ENCODE peak calls at places on chromosomes 5 and 9, in seven cellular contexts. One of them, this sample, is unnamed.

GRCh38 chr9:114229236-114229635 is 73.9 kb downstream of the COL27A1 start:
- DNase-seq in Peyer's patch: no peak
- DNase-seq in ovary: no peak
- DNase-seq in HCT116: no peak
- DNase-seq in thyroid gland: no peak
- DNase-seq in astrocyte of the spinal cord: no peak
- DNase-seq in progenitor cell of endocrine pancreas: no peak
- DNase-seq in this sample: no peak

GRCh38 chr5:42005561-42006153 is 80.6 kb downstream of the FBXO4 start:
- DNase-seq in Peyer's patch: no peak
- DNase-seq in ovary: no peak
- DNase-seq in HCT116: peak
- DNase-seq in thyroid gland: no peak
- DNase-seq in astrocyte of the spinal cord: peak
- DNase-seq in progenitor cell of endocrine pancreas: no peak
- DNase-seq in this sample: no peak

GRCh38 chr5:68331202-68332108 is 115.9 kb downstream of the PIK3R1 start:
- DNase-seq in Peyer's patch: no peak
- DNase-seq in ovary: no peak
- DNase-seq in HCT116: no peak
- DNase-seq in thyroid gland: no peak
- DNase-seq in astrocyte of the spinal cord: peak
- DNase-seq in progenitor cell of endocrine pancreas: no peak
- DNase-seq in this sample: no peak

GRCh38 chr5:129135633-129136032 is 41.1 kb downstream of the ISOC1 start:
- DNase-seq in Peyer's patch: no peak
- DNase-seq in ovary: no peak
- DNase-seq in HCT116: peak
- DNase-seq in thyroid gland: no peak
- DNase-seq in astrocyte of the spinal cord: no peak
- DNase-seq in progenitor cell of endocrine pancreas: no peak
- DNase-seq in this sample: peak

GRCh38 chr5:14726066-14726838 is 61.7 kb downstream of the OTULIN start:
- DNase-seq in Peyer's patch: no peak
- DNase-seq in ovary: no peak
- DNase-seq in HCT116: no peak
- DNase-seq in thyroid gland: no peak
- DNase-seq in astrocyte of the spinal cord: peak
- DNase-seq in progenitor cell of endocrine pancreas: no peak
- DNase-seq in this sample: no peak

GRCh38 chr5:173594061-173594460 is 22.4 kb downstream of the BOD1 start:
- DNase-seq in Peyer's patch: no peak
- DNase-seq in ovary: no peak
- DNase-seq in HCT116: no peak
- DNase-seq in thyroid gland: no peak
- DNase-seq in astrocyte of the spinal cord: no peak
- DNase-seq in progenitor cell of endocrine pancreas: no peak
- DNase-seq in this sample: no peak

GRCh38 chr5:41201082-41201772 is 12.1 kb downstream of the C6 start:
- DNase-seq in Peyer's patch: no peak
- DNase-seq in ovary: no peak
- DNase-seq in HCT116: no peak
- DNase-seq in thyroid gland: no peak
- DNase-seq in astrocyte of the spinal cord: no peak
- DNase-seq in progenitor cell of endocrine pancreas: no peak
- DNase-seq in this sample: no peak

GRCh38 chr5:14628346-14628745 is 36.2 kb upstream of the OTULIN start:
- DNase-seq in Peyer's patch: peak
- DNase-seq in ovary: peak
- DNase-seq in HCT116: no peak
- DNase-seq in thyroid gland: peak
- DNase-seq in astrocyte of the spinal cord: peak
- DNase-seq in progenitor cell of endocrine pancreas: peak
- DNase-seq in this sample: peak

GRCh38 chr9:134209731-134210311 is 45.5 kb upstream of the RNU6ATAC start:
- DNase-seq in Peyer's patch: no peak
- DNase-seq in ovary: peak
- DNase-seq in HCT116: no peak
- DNase-seq in thyroid gland: no peak
- DNase-seq in astrocyte of the spinal cord: no peak
- DNase-seq in progenitor cell of endocrine pancreas: no peak
- DNase-seq in this sample: no peak

GRCh38 chr9:135565141-135565628 is 3.6 kb downstream of the PAEP start:
- DNase-seq in Peyer's patch: peak
- DNase-seq in ovary: no peak
- DNase-seq in HCT116: no peak
- DNase-seq in thyroid gland: no peak
- DNase-seq in astrocyte of the spinal cord: no peak
- DNase-seq in progenitor cell of endocrine pancreas: no peak
- DNase-seq in this sample: no peak

GRCh38 chr9:116073826-116074225 is 79.8 kb upstream of the PAPPA start:
- DNase-seq in Peyer's patch: no peak
- DNase-seq in ovary: no peak
- DNase-seq in HCT116: no peak
- DNase-seq in thyroid gland: no peak
- DNase-seq in astrocyte of the spinal cord: peak
- DNase-seq in progenitor cell of endocrine pancreas: no peak
- DNase-seq in this sample: no peak

GRCh38 chr5:170791325-170791954 is 7.9 kb downstream of the GABRP start:
- DNase-seq in Peyer's patch: peak
- DNase-seq in ovary: no peak
- DNase-seq in HCT116: peak
- DNase-seq in thyroid gland: peak
- DNase-seq in astrocyte of the spinal cord: peak
- DNase-seq in progenitor cell of endocrine pancreas: peak
- DNase-seq in this sample: peak

GRCh38 chr9:34317436-34317835 is 11.6 kb downstream of the KIF24 start:
- DNase-seq in Peyer's patch: no peak
- DNase-seq in ovary: no peak
- DNase-seq in HCT116: no peak
- DNase-seq in thyroid gland: no peak
- DNase-seq in astrocyte of the spinal cord: no peak
- DNase-seq in progenitor cell of endocrine pancreas: no peak
- DNase-seq in this sample: no peak

GRCh38 chr9:34326690-34327089 is 2.4 kb downstream of the KIF24 start:
- DNase-seq in Peyer's patch: no peak
- DNase-seq in ovary: no peak
- DNase-seq in HCT116: no peak
- DNase-seq in thyroid gland: no peak
- DNase-seq in astrocyte of the spinal cord: no peak
- DNase-seq in progenitor cell of endocrine pancreas: no peak
- DNase-seq in this sample: no peak

GRCh38 chr9:34318163-34318790 is 10.8 kb downstream of the KIF24 start:
- DNase-seq in Peyer's patch: no peak
- DNase-seq in ovary: no peak
- DNase-seq in HCT116: no peak
- DNase-seq in thyroid gland: no peak
- DNase-seq in astrocyte of the spinal cord: no peak
- DNase-seq in progenitor cell of endocrine pancreas: no peak
- DNase-seq in this sample: no peak

GRCh38 chr9:34322899-34323591 is 6.0 kb downstream of the KIF24 start:
- DNase-seq in Peyer's patch: no peak
- DNase-seq in ovary: no peak
- DNase-seq in HCT116: no peak
- DNase-seq in thyroid gland: no peak
- DNase-seq in astrocyte of the spinal cord: no peak
- DNase-seq in progenitor cell of endocrine pancreas: no peak
- DNase-seq in this sample: no peak

GRCh38 chr9:34321451-34321850 is 7.6 kb downstream of the KIF24 start:
- DNase-seq in Peyer's patch: no peak
- DNase-seq in ovary: no peak
- DNase-seq in HCT116: no peak
- DNase-seq in thyroid gland: no peak
- DNase-seq in astrocyte of the spinal cord: no peak
- DNase-seq in progenitor cell of endocrine pancreas: no peak
- DNase-seq in this sample: no peak
- TF ChIP-seq CTCF in Peyer's patch: no peak
- TF ChIP-seq CTCF in ovary: no peak
- TF ChIP-seq CTCF in HCT116: no peak
- TF ChIP-seq CTCF in thyroid gland: no peak
- TF ChIP-seq CTCF in astrocyte of the spinal cord: no peak
- TF ChIP-seq CTCF in progenitor cell of endocrine pancreas: no peak
- TF ChIP-seq CTCF in this sample: no peak

DNA sequence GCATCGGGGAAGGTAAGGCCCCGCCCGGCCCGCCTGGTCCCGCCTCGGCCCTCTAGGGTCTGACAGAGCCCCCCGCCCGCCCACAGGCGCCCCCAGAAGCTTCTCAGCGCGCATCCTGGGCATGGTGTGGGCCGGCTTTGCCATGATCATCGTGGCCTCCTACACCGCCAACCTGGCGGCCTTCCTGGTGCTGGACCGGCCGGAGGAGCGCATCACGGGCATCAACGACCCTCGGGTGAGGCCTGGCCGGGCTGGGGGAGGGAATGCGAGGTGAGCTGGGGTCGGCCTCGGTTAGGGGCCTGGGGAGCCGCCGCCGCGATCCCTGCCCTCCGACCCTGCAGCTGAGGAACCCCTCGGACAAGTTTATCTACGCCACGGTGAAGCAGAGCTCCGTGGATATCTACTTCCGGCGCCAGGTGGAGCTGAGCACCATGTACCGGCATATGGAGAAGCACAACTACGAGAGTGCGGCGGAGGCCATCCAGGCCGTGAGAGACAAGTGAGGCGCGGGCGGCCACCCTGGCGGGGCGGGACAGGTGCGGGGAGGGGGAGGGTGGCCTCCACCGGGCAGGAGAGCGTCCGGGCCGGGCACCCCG is 7.2 kb downstream of the LRRC26 start:
- DNase-seq in Peyer's patch: peak
- DNase-seq in ovary: no peak
- DNase-seq in HCT116: no peak
- DNase-seq in thyroid gland: peak
- DNase-seq in astrocyte of the spinal cord: no peak
- DNase-seq in progenitor cell of endocrine pancreas: no peak
- DNase-seq in this sample: no peak
- TF ChIP-seq CTCF in Peyer's patch: peak
- TF ChIP-seq CTCF in ovary: no peak
- TF ChIP-seq CTCF in HCT116: no peak
- TF ChIP-seq CTCF in thyroid gland: peak
- TF ChIP-seq CTCF in astrocyte of the spinal cord: no peak
- TF ChIP-seq CTCF in progenitor cell of endocrine pancreas: no peak
- TF ChIP-seq CTCF in this sample: no peak

GRCh38 chr5:177491429-177491945 is 5.9 kb downstream of the PDLIM7 start:
- DNase-seq in Peyer's patch: no peak
- DNase-seq in ovary: peak
- DNase-seq in HCT116: no peak
- DNase-seq in thyroid gland: no peak
- DNase-seq in astrocyte of the spinal cord: peak
- DNase-seq in progenitor cell of endocrine pancreas: peak
- DNase-seq in this sample: peak
- TF ChIP-seq CTCF in Peyer's patch: peak
- TF ChIP-seq CTCF in ovary: peak
- TF ChIP-seq CTCF in HCT116: peak
- TF ChIP-seq CTCF in thyroid gland: peak
- TF ChIP-seq CTCF in astrocyte of the spinal cord: peak
- TF ChIP-seq CTCF in progenitor cell of endocrine pancreas: peak
- TF ChIP-seq CTCF in this sample: peak

DNA sequence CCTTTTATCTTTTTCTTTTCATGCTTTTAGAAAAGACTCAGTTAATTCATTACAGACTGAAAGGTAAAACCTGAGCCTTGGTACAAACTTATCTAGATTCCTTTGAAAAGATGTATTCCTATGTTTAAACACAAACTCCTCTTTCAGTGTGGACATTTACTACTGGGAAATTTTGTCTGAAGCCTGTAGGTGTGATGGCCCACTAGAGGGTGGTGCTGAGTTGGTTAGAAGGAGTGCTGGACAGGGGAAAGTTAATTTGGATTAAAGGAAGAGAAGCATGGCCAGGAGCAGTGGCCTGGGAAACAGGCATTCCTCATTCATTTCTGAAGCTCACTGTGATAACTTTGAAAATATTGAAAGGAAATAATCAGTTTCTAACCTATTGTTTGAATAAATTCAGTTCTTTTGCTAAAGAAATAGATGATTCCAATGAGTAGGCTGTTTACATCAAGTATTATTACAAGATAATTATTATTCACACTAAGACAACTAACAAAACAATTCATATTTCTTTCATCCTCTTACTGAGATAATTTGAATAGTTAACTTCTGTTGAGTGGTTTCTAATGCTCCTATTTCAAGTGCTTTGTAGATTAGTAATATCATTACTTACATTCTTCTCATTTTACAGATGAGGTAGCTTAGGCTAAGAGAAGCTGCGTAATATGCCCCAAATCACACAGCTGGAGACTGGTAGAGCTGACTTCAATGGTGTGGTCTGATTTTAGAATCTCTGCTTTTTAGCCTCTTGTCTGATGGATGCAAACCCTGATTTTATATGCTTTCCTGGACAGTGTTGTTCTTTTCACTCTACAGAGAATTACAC is 150.9 kb downstream of the ADGRV1 start:
- DNase-seq in Peyer's patch: no peak
- DNase-seq in ovary: no peak
- DNase-seq in HCT116: peak
- DNase-seq in thyroid gland: peak
- DNase-seq in astrocyte of the spinal cord: peak
- DNase-seq in progenitor cell of endocrine pancreas: peak
- DNase-seq in this sample: peak
- TF ChIP-seq CTCF in Peyer's patch: peak
- TF ChIP-seq CTCF in ovary: peak
- TF ChIP-seq CTCF in HCT116: peak
- TF ChIP-seq CTCF in thyroid gland: peak
- TF ChIP-seq CTCF in astrocyte of the spinal cord: peak
- TF ChIP-seq CTCF in progenitor cell of endocrine pancreas: peak
- TF ChIP-seq CTCF in this sample: peak

GRCh38 chr9:35812025-35812602 is at the start of gene SPAG8:
- DNase-seq in Peyer's patch: peak
- DNase-seq in ovary: peak
- DNase-seq in HCT116: peak
- DNase-seq in thyroid gland: peak
- DNase-seq in astrocyte of the spinal cord: peak
- DNase-seq in progenitor cell of endocrine pancreas: peak
- DNase-seq in this sample: peak

GRCh38 chr9:35811364-35812024 is 568 bp downstream of the SPAG8 start:
- DNase-seq in Peyer's patch: no peak
- DNase-seq in ovary: peak
- DNase-seq in HCT116: no peak
- DNase-seq in thyroid gland: peak
- DNase-seq in astrocyte of the spinal cord: no peak
- DNase-seq in progenitor cell of endocrine pancreas: no peak
- DNase-seq in this sample: no peak

GRCh38 chr9:35814106-35814840 is 569 bp downstream of the HINT2 start:
- DNase-seq in Peyer's patch: peak
- DNase-seq in ovary: peak
- DNase-seq in HCT116: no peak
- DNase-seq in thyroid gland: peak
- DNase-seq in astrocyte of the spinal cord: peak
- DNase-seq in progenitor cell of endocrine pancreas: peak
- DNase-seq in this sample: peak

GRCh38 chr9:35814841-35815543 is at the start of gene HINT2:
- DNase-seq in Peyer's patch: peak
- DNase-seq in ovary: peak
- DNase-seq in HCT116: peak
- DNase-seq in thyroid gland: peak
- DNase-seq in astrocyte of the spinal cord: peak
- DNase-seq in progenitor cell of endocrine pancreas: peak
- DNase-seq in this sample: peak

GRCh38 chr9:35813434-35814105 is 1.3 kb downstream of the HINT2 start:
- DNase-seq in Peyer's patch: no peak
- DNase-seq in ovary: no peak
- DNase-seq in HCT116: peak
- DNase-seq in thyroid gland: no peak
- DNase-seq in astrocyte of the spinal cord: no peak
- DNase-seq in progenitor cell of endocrine pancreas: no peak
- DNase-seq in this sample: no peak
- TF ChIP-seq CTCF in Peyer's patch: peak
- TF ChIP-seq CTCF in ovary: no peak
- TF ChIP-seq CTCF in HCT116: peak
- TF ChIP-seq CTCF in thyroid gland: no peak
- TF ChIP-seq CTCF in astrocyte of the spinal cord: peak
- TF ChIP-seq CTCF in progenitor cell of endocrine pancreas: peak
- TF ChIP-seq CTCF in this sample: no peak